ENCODE peak calls at places on chromosomes 13 and 19, in seven cellular contexts. O is pancreas, G is GM03348, R is BJ, L is heart left ventricle, W is progenitor cell of endocrine pancreas, Q is EH. E is an unnamed sample.
A peak's percentile ranks its signal among the peaks of the same experiment; 100 is the strongest.

GRCh38 chr13:49563513-49563912 is 21.8 kb downstream of the RCBTB1 start:
- DNase-seq in Q (peak; percentile 37), O (no peak), R (no peak), W (no peak), G (peak; percentile 39), L (no peak), E (no peak)

GRCh38 chr13:46354143-46355087 is 32.6 kb downstream of the RUBCNL start:
- DNase-seq in Q (peak; percentile 97), L (no peak), O (no peak), R (peak; percentile 85), G (peak; percentile 87), W (no peak), E (no peak)

GRCh38 chr19:14005381-14006084 is 587 bp downstream of the RFX1 start:
- DNase-seq in O (peak; percentile 98), R (no peak), W (peak; percentile 86), L (peak; percentile 94), Q (peak; percentile 85), G (peak; percentile 91), E (no peak)

GRCh38 chr13:27774169-27774568 is 18.1 kb upstream of the GSX1 start:
- DNase-seq in Q (no peak), R (no peak), G (no peak), W (no peak), L (no peak), O (no peak), E (peak; percentile 55)

GRCh38 chr13:112700291-112701060 is 10.6 kb downstream of the ATP11A start:
- DNase-seq in G (no peak), W (no peak), O (no peak), L (peak; percentile 13), R (no peak), Q (no peak), E (no peak)

GRCh38 chr13:49246850-49247721 is 639 bp upstream of the CDADC1 start:
- DNase-seq in W (no peak), L (no peak), O (peak; percentile 27), Q (no peak), R (no peak), G (no peak), E (no peak)

GRCh38 chr13:33863390-33863789 is 45.4 kb downstream of the RFC3 start:
- DNase-seq in L (no peak), Q (no peak), O (no peak), R (no peak), G (no peak), W (no peak), E (no peak)

GRCh38 chr19:5358173-5358800 is 17.7 kb upstream of the PTPRS start:
- DNase-seq in O (no peak), W (no peak), G (no peak), R (no peak), Q (peak; percentile 30), L (no peak), E (no peak)

GRCh38 chr13:33536639-33537425 is 251.3 kb upstream of the STARD13 start:
- DNase-seq in O (no peak), W (no peak), Q (peak; percentile 89), L (no peak), R (peak; percentile 84), G (no peak), E (no peak)

GRCh38 chr13:81480634-81481033 is 1139.7 kb upstream of the SPRY2 start:
- DNase-seq in L (no peak), Q (no peak), O (no peak), W (no peak), G (no peak), R (no peak), E (no peak)

GRCh38 chr13:19822673-19823072 is 39.9 kb upstream of the PSPC1 start:
- DNase-seq in L (no peak), O (no peak), Q (no peak), W (no peak), G (no peak), R (no peak), E (no peak)

GRCh38 chr13:52950436-52950960 is 78.1 kb upstream of the OLFM4 start:
- DNase-seq in Q (no peak), L (no peak), G (no peak), R (no peak), W (no peak), O (no peak), E (no peak)

GRCh38 chr19:12918253-12918652 is 840 bp downstream of the SYCE2 start:
- DNase-seq in O (peak; percentile 74), W (no peak), G (no peak), R (no peak), Q (no peak), L (no peak), E (no peak)

GRCh38 chr13:59459972-59460371 is 703.8 kb downstream of the DIAPH3 start:
- DNase-seq in Q (peak; percentile 79), R (no peak), L (no peak), G (no peak), W (no peak), O (no peak), E (no peak)

GRCh38 chr13:60329221-60329983 is 67.6 kb upstream of the TDRD3 start:
- DNase-seq in W (peak; percentile 25), G (peak; percentile 27), Q (peak; percentile 37), L (no peak), O (no peak), R (no peak), E (peak; percentile 19)

GRCh38 chr19:38830039-38830733 is 1.4 kb downstream of the ECH1 start:
- DNase-seq in R (no peak), O (no peak), L (no peak), Q (peak; percentile 70), W (no peak), G (no peak), E (no peak)

GRCh38 chr19:44598880-44599279 is 14.5 kb upstream of the IGSF23 start:
- DNase-seq in O (peak; percentile 79), W (no peak), Q (no peak), R (no peak), L (no peak), G (no peak), E (no peak)

GRCh38 chr13:107111248-107111647 is 543.3 kb upstream of the ARGLU1 start:
- DNase-seq in L (no peak), O (no peak), G (no peak), W (no peak), Q (no peak), R (no peak), E (no peak)

GRCh38 chr19:6694147-6694815 is 24.3 kb upstream of the TNFSF14 start:
- DNase-seq in L (no peak), O (no peak), R (no peak), G (no peak), W (no peak), Q (no peak), E (no peak)

GRCh38 chr19:48490980-48491792 is 20.4 kb downstream of the LMTK3 start:
- DNase-seq in W (no peak), R (no peak), G (peak; percentile 67), Q (no peak), O (no peak), L (peak; percentile 39), E (no peak)

GRCh38 chr13:75537401-75538365 is at the start of gene COMMD6:
- DNase-seq in W (peak; percentile 43), R (peak; percentile 56), L (peak; percentile 82), O (peak; percentile 88), G (peak; percentile 94), Q (peak; percentile 95), E (peak; percentile 60)

GRCh38 chr13:27306364-27306763 is 35.7 kb downstream of the RASL11A start:
- DNase-seq in O (no peak), Q (no peak), L (no peak), G (no peak), R (no peak), W (no peak), E (no peak)

GRCh38 chr13:89238496-89238895 is 1567.3 kb downstream of the SLITRK5 start:
- DNase-seq in O (peak; percentile 14), L (no peak), R (no peak), G (no peak), Q (no peak), W (no peak), E (no peak)

GRCh38 chr13:35475960-35476943 is at the start of gene MAB21L1:
- DNase-seq in O (no peak), Q (peak; percentile 96), L (no peak), W (no peak), R (peak; percentile 83), G (peak; percentile 89), E (no peak)

GRCh38 chr19:10981496-10981895 is 20.7 kb downstream of the SMARCA4 start:
- DNase-seq in L (no peak), O (no peak), G (no peak), R (no peak), Q (peak; percentile 55), W (no peak), E (no peak)

GRCh38 chr13:102402292-102402691 is 444 bp upstream of the FGF14 start:
- DNase-seq in Q (peak; percentile 9), R (no peak), G (no peak), L (peak; percentile 29), W (no peak), O (no peak), E (no peak)

GRCh38 chr13:72716776-72717175 is 10.7 kb downstream of the MZT1 start:
- DNase-seq in G (no peak), R (no peak), O (no peak), L (no peak), W (no peak), Q (no peak), E (no peak)

GRCh38 chr19:45621389-45621788 is 17.8 kb downstream of the EML2 start:
- DNase-seq in Q (no peak), R (no peak), G (no peak), W (no peak), L (no peak), O (no peak), E (no peak)

GRCh38 chr19:9941236-9941635 is 4.9 kb upstream of the OLFM2 start:
- DNase-seq in G (no peak), R (no peak), W (no peak), Q (peak; percentile 65), L (no peak), O (no peak), E (no peak)

GRCh38 chr13:95002968-95003813 is 290.8 kb upstream of the SOX21 start:
- DNase-seq in W (no peak), Q (peak; percentile 8), O (peak; percentile 71), L (no peak), R (no peak), G (peak; percentile 27), E (no peak)

GRCh38 chr19:497476-497860 is 1.2 kb downstream of the MADCAM1 start:
- DNase-seq in Q (no peak), O (no peak), L (no peak), G (no peak), W (no peak), R (no peak), E (no peak)

GRCh38 chr13:50309200-50309848 is 294.1 kb downstream of the KCNRG start:
- DNase-seq in Q (no peak), O (no peak), W (no peak), L (no peak), G (no peak), R (no peak), E (no peak)

GRCh38 chr13:98187155-98187726 is 10.2 kb upstream of the RNF113B start:
- DNase-seq in R (no peak), W (no peak), O (no peak), Q (no peak), G (no peak), L (no peak), E (no peak)

GRCh38 chr13:113567681-113568080 is 16.9 kb upstream of the TFDP1 start:
- DNase-seq in R (no peak), W (no peak), O (no peak), G (no peak), Q (no peak), L (no peak), E (no peak)

GRCh38 chr19:12140545-12141404 is 625 bp upstream of the ZNF20 start:
- DNase-seq in R (peak; percentile 25), W (peak; percentile 67), L (peak; percentile 90), G (peak; percentile 91), Q (peak; percentile 81), O (peak; percentile 93), E (peak; percentile 71)

GRCh38 chr19:9797871-9798270 is 21.0 kb downstream of the FBXL12 start:
- DNase-seq in W (no peak), R (no peak), L (no peak), G (no peak), O (no peak), Q (no peak), E (no peak)

GRCh38 chr13:19834704-19835103 is 28.7 kb downstream of the ZMYM5 start:
- DNase-seq in R (no peak), W (no peak), O (no peak), G (no peak), Q (no peak), L (no peak), E (no peak)

GRCh38 chr19:43780706-43781525 is at the start of gene KCNN4:
- DNase-seq in W (no peak), L (no peak), R (no peak), G (peak; percentile 28), Q (peak; percentile 45), O (no peak), E (no peak)

E was measured in GM12864.